ENCODE peak calls at places on chromosomes 2 and 18, in seven cellular contexts. O is astrocyte, U is heart left ventricle, A is coronary artery, X is tibial nerve, E is GM13977, C is fibroblast of mammary gland. Y is an unnamed sample.

GRCh38 chr2:159516241-159516758 is 100.0 kb downstream of the BAZ2B start:
- DNase-seq in C (peak), E (peak), A (no peak), O (peak), X (no peak), U (no peak), Y (peak)

GRCh38 chr2:1886405-1886992 is 142.2 kb upstream of the PXDN start:
- DNase-seq in U (peak), C (peak), A (no peak), O (peak), X (peak), E (peak), Y (peak)

GRCh38 chr2:200794143-200794542 is 17.6 kb upstream of the BZW1 start:
- DNase-seq in E (no peak), X (no peak), U (no peak), A (no peak), C (no peak), O (no peak), Y (no peak)

GRCh38 chr2:241754042-241754441 is 19.6 kb downstream of the D2HGDH start:
- DNase-seq in E (no peak), U (no peak), O (no peak), X (no peak), A (no peak), C (no peak), Y (no peak)

GRCh38 chr2:6421888-6422287 is 443.8 kb downstream of the CMPK2 start:
- DNase-seq in C (no peak), X (no peak), A (no peak), O (no peak), E (no peak), U (no peak), Y (no peak)

GRCh38 chr2:120424274-120424796 is 78.4 kb downstream of the INHBB start:
- DNase-seq in E (no peak), O (no peak), X (no peak), C (no peak), U (no peak), A (no peak), Y (no peak)

GRCh38 chr2:145652546-145652945 is 1132.6 kb upstream of the ZEB2 start:
- DNase-seq in C (no peak), O (no peak), U (no peak), X (no peak), E (no peak), A (no peak), Y (no peak)

GRCh38 chr18:7147399-7147798 is 29.8 kb upstream of the LAMA1 start:
- DNase-seq in X (no peak), U (no peak), A (no peak), C (no peak), E (no peak), O (no peak), Y (no peak)

GRCh38 chr18:63795611-63796010 is 20.4 kb downstream of the SERPINB7 start:
- DNase-seq in A (no peak), X (no peak), O (no peak), C (no peak), U (no peak), E (no peak), Y (no peak)

GRCh38 chr2:221758076-221758475 is 186.0 kb upstream of the EPHA4 start:
- DNase-seq in O (no peak), A (no peak), X (no peak), E (no peak), C (no peak), U (no peak), Y (no peak)

GRCh38 chr2:19648583-19648982 is 253.2 kb downstream of the TTC32 start:
- DNase-seq in O (peak), X (no peak), U (no peak), C (peak), E (no peak), A (peak), Y (no peak)

GRCh38 chr2:1480671-1481076 is 67.4 kb downstream of the TPO start:
- DNase-seq in U (no peak), C (no peak), X (no peak), E (no peak), A (peak), O (no peak), Y (no peak)

GRCh38 chr2:241811209-241811951 is 2.4 kb downstream of the NEU4 start:
- DNase-seq in O (no peak), U (peak), C (no peak), X (no peak), E (peak), A (peak), Y (peak)

GRCh38 chr18:26960901-26961300 is 95.4 kb upstream of the AQP4 start:
- DNase-seq in A (no peak), U (no peak), O (no peak), C (no peak), X (no peak), E (no peak), Y (no peak)

DNA sequence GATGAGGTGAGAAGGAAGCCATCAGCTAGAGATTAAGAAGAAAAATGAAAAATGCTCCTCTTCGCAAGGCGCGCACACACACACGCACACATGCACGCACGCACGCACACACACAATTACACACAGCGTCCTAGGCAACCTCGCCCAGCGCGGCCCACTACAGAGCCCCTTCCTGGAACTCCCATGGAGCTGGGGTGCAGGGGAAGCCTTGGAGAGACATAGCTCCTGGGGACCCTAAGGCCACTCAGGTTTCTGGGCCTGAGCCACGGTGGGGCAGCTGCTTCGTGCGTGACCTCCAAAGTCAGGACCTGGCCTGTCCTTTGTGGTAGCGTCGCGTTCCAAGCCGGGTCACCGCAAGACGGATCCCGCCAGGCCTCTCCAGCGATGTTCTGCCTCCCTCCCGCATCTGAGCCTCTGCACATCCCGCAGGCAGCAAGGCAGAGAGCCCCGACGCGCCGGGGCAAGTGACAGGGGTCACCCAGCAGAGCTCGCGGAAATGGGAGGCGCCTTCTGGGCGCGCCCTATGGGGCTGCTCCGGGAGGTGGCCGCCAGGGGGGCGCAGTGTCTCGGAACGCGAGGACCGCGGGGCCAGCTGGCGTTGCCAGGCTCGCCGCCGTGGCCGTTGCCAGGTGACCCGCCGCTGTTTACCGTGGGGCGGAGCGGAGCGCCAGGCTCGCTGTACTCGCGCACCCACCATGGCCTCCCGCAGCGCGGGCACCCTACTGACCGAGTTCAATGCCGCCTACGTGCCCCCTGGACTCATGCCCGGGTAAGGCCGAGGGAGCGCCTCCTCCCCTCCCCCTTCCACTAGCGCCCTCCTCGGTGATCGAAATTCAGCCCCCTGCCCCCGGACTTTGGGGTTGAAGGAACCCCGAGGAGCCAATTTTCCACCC is 79.0 kb downstream of the CIB4 start:
- DNase-seq in C (peak), O (peak), A (no peak), X (no peak), U (peak), E (no peak), Y (no peak)
- TF ChIP-seq CTCF in C (no peak), O (no peak), A (no peak), X (no peak), U (peak), E (peak), Y (no peak)

GRCh38 chr2:172134270-172134669 is 31.6 kb upstream of the DLX2 start:
- DNase-seq in A (no peak), U (no peak), C (no peak), O (no peak), E (no peak), X (no peak), Y (no peak)
- TF ChIP-seq CTCF in A (no peak), U (no peak), C (no peak), O (no peak), E (no peak), X (no peak), Y (no peak)

DNA sequence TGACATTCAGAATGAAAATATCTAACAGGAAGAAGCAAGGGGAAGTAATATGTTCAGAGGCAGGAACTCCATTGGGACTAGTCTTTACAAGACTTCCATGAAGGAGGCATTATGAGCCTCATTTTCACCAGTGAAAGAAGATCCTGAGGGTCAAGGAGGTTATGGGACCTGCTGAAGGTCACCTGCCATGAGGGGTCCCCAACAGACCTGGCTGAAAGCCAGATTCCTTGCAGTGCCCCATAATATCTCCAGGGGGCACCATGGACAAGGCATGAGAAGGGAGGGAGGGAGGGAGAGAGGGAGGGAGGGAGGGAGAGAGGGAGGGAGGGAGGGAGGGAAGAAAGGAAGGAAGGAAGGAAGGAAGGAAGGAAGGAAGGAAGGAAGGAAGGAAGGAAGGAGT is 27.9 kb downstream of the XDH start:
- DNase-seq in O (no peak), U (no peak), X (no peak), C (no peak), E (no peak), A (peak), Y (no peak)
- TF ChIP-seq CTCF in O (no peak), U (no peak), X (no peak), C (peak), E (peak), A (no peak), Y (no peak)

DNA sequence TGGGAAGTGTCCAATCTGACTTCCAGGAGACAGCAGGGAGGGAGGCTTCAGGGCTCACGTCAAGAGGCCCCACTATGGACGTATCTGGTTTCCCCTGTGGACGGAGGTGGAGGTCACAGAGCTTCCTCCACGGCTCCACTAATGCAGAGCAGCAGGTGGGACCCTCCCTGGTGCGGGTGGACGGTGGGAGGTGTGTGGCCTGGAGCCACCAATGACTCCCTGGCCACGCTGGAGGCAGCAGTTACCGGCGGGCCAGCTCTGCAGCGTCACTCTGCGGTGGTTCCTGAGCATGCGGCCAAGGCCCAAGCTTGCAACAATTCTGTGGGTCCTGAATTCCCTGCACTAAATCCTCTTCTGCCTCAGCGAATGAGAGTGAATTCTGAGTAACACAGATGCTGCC is 9.0 kb downstream of the CRACDL start:
- DNase-seq in X (no peak), E (no peak), C (peak), O (no peak), A (no peak), U (no peak), Y (no peak)
- TF ChIP-seq CTCF in X (no peak), E (no peak), C (peak), O (no peak), A (no peak), U (no peak), Y (no peak)

GRCh38 chr18:35032113-35032512 is 9.1 kb upstream of the MAPRE2 start:
- DNase-seq in X (no peak), E (no peak), O (no peak), C (no peak), A (no peak), U (no peak), Y (no peak)

GRCh38 chr18:35028556-35028955 is 12.7 kb upstream of the MAPRE2 start:
- DNase-seq in U (no peak), X (no peak), O (peak), A (no peak), C (peak), E (no peak), Y (no peak)

GRCh38 chr18:35029103-35029502 is 12.1 kb upstream of the MAPRE2 start:
- DNase-seq in X (no peak), E (no peak), C (peak), O (peak), U (no peak), A (no peak), Y (no peak)

GRCh38 chr18:35030234-35030989 is 10.8 kb upstream of the MAPRE2 start:
- DNase-seq in E (no peak), O (no peak), X (no peak), U (no peak), C (no peak), A (no peak), Y (no peak)

GRCh38 chr18:35029770-35030169 is 11.4 kb upstream of the MAPRE2 start:
- DNase-seq in O (no peak), E (peak), A (no peak), X (no peak), C (no peak), U (no peak), Y (no peak)
- TF ChIP-seq CTCF in O (no peak), E (no peak), A (no peak), X (peak), C (no peak), U (no peak), Y (no peak)

DNA sequence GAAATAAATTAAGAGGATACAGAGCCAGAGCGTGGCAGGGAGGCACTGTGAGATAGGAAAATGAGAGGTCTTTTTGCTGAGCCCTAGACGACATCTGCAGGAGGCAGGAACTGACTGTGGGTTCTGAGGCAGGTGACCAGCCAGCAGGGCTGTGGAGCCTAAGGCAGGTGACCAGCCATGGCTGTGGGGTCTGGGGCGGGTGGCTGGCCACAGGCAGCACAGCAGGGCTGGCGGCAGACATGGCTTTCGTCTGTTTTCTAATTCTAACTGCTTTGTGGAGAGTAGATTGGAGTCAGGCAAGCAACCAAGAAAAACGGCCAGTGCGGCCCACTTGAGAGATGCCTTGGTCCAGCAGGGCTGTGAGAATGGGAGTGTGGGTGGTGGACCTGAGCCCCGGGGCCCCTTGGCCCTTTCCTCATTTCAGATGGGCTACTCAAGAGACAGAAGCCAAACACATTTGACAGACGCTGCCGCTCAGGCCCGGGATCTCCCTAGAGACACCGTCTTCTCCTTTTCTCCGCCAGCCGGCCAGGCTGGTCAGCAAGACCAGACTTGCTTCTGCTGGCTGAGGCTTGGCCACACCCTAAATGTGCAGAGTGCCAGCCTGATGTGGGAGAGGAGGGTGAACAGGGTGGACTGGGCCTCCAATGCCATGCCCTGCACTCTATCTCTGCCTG is 19.7 kb upstream of the GNAL start:
- DNase-seq in E (no peak), A (no peak), U (no peak), O (no peak), X (no peak), C (no peak), Y (no peak)
- TF ChIP-seq CTCF in E (no peak), A (no peak), U (no peak), O (no peak), X (no peak), C (no peak), Y (no peak)

GRCh38 chr2:190478572-190478971 is 56.0 kb downstream of the NEMP2 start:
- DNase-seq in O (no peak), X (no peak), C (no peak), A (no peak), U (no peak), E (no peak), Y (no peak)

GRCh38 chr2:190481339-190481738 is 53.2 kb downstream of the NEMP2 start:
- DNase-seq in E (no peak), X (no peak), C (no peak), U (no peak), A (no peak), O (no peak), Y (no peak)

GRCh38 chr2:190482441-190482840 is 52.1 kb downstream of the NEMP2 start:
- DNase-seq in C (no peak), X (no peak), E (no peak), A (no peak), U (no peak), O (no peak), Y (no peak)

DNA sequence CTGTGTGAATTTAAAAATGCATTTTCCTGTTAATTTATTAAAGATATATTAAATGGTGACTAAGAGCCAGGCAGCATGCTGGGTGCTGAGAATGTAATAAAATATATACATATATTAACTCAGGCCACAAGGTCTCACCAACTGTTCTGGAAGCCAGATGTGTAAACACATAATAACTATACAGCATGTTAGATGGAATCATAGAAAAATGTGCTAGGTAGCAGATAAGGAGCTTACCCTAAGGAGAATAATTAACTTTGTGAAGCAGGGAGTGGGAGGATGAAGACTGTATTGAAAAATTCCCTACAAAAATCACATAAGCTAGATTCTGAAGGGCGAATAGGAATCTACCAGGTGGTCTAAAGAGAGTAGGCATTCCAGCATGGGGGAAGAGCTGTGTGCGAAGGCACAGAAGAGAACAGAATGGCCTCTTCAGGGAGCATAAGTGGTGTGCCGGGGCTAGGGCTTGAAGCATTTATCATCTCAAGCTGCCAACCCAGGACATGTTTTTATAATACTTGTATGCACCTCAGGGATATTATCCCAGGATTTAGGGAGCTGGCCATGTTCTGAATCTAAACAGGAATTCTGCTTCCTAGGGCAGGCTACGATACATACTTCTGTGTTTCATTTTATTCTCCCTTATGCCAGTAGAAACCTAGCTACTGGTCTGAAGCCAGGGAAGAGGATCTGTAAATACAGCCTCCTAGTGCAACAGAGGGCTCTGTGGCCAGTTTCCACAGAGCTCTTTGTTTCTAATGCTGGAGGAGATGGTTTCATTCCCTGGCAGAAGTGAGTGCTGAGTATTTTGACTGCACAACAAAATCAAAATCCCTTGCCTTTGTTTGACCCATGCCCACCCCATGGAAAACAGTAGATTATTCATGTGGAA is 56.7 kb downstream of the NEMP2 start:
- DNase-seq in C (no peak), O (no peak), E (no peak), U (no peak), X (no peak), A (no peak), Y (no peak)
- TF ChIP-seq CTCF in C (no peak), O (no peak), E (no peak), U (no peak), X (no peak), A (no peak), Y (no peak)